ENCODE peak calls at places on chromosomes 13 and 19, in five cellular contexts. J, S, X, T and B are unnamed samples.

GRCh38 chr19:4326215-4326836 is 12.3 kb downstream of the STAP2 start:
- DNase-seq in J (no peak), S (no peak), X (no peak), T (no peak), B (no peak)

GRCh38 chr13:94988654-94989053 is 276.3 kb upstream of the SOX21 start:
- DNase-seq in J (no peak), S (no peak), X (no peak), T (no peak), B (no peak)

GRCh38 chr13:98320561-98321105 is 143.6 kb upstream of the RNF113B start:
- DNase-seq in J (no peak), S (no peak), X (no peak), T (no peak), B (no peak)

GRCh38 chr19:4183967-4184717 is 1.7 kb downstream of the ANKRD24 start:
- DNase-seq in J (no peak), S (no peak), X (no peak), T (no peak), B (no peak)

GRCh38 chr13:95603887-95604533 is 40.5 kb downstream of the DZIP1 start:
- DNase-seq in J (no peak), S (peak; percentile 17), X (no peak), T (no peak), B (no peak)

GRCh38 chr13:111967572-111968201 is 99.3 kb upstream of the SOX1 start:
- DNase-seq in J (no peak), S (no peak), X (no peak), T (no peak), B (no peak)

GRCh38 chr19:55391702-55392615 is 6.2 kb downstream of the RPL28 start:
- DNase-seq in J (no peak), S (no peak), X (no peak), T (no peak), B (no peak)

GRCh38 chr13:105272660-105273631 is 1262.5 kb downstream of the EFNB2 start:
- DNase-seq in J (no peak), S (no peak), X (no peak), T (no peak), B (no peak)

GRCh38 chr13:113726961-113727411 is 32.0 kb upstream of the TMEM255B start:
- DNase-seq in J (no peak), S (no peak), X (peak; percentile 49), T (no peak), B (no peak)

GRCh38 chr13:112890316-112891131 is 78.5 kb upstream of the MCF2L start:
- DNase-seq in J (no peak), S (no peak), X (no peak), T (no peak), B (no peak)

GRCh38 chr13:52713894-52714293 is 25.7 kb downstream of the CNMD start:
- DNase-seq in J (no peak), S (peak; percentile 25), X (peak; percentile 73), T (no peak), B (no peak)

DNA sequence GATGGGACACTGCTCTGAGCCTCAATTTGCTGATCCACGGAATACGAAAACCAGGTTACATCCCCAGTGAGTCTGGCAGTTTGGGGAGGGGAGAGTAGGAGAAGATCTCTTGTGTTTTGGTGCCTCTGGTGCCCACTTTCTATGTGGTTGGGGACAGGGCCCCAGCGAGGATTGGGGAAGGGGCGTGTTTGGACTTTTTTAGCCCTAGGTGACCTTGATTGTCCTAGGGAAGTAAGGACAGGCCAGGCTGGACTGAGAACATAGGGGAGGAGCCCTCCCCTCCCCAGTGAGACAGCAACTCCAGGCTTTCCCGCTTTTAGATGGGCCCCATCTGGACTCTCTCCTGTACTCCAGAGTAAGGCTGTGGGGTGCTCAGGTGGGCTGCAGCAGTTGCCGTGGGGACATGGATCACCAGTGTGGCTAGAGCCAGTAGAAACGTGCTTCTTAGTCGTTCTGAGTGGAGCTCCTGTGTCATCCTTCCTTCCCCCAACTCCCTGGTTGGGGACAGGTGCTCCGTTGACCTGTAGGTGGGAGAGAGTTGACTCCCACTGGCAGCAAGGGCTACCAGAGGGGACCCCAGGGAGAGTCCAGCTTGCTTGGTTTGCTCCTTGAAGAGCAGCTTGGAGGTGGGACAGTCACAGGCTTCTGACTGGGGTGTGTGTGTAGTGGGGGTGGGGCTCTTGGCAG is 4.3 kb downstream of the EGLN2 start:
- DNase-seq in J (no peak), S (no peak), X (no peak), T (no peak), B (no peak)
- H3K4me3 ChIP-seq in J (peak overlapping the region; percentile 4), S (peak overlapping the region; percentile 93), X (no peak overlapping the region), T (no peak overlapping the region), B (peak overlapping the region; percentile 52)

DNA sequence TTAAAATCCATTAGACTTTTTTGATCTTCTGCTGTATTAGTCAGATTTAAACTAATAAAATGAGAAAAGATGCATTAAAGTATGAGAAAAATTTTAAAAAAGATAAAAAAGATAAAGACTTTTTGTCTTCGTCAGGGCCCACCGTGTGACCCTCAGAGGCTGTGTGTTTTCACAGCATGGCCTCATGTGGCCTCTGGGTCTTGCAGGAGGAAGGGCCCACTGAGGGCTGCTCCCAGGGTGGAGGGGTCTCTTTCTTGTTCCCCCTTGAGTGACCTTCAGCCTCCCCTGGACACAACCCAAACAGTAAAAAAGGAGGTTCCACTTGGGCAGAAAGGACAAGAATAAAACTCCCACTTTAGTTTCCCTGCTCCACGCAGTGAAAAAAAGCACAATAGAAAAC is 57.1 kb upstream of the RANBP3 start:
- DNase-seq in J (no peak), S (no peak), X (no peak), T (no peak), B (no peak)
- H3K27me3 ChIP-seq in J (no peaks in the 10 kb centered on the region), S (no peaks in the 10 kb centered on the region), X (no peaks in the 10 kb centered on the region), T (no peaks in the 10 kb centered on the region), B (no peaks in the 10 kb centered on the region)

GRCh38 chr19:7211191-7211988 is 82.8 kb downstream of the INSR start:
- DNase-seq in J (no peak), S (peak; percentile 57), X (peak; percentile 88), T (peak; percentile 64), B (no peak)
- H3K27ac ChIP-seq in J (no peak overlapping the region), S (peak overlapping the region; percentile 69), X (peak overlapping the region; percentile 34), T (peak overlapping the region; percentile 96), B (no peak overlapping the region)

GRCh38 chr19:7788933-7789323 is 25.9 kb downstream of the CLEC4M start:
- DNase-seq in J (no peak), S (no peak), X (no peak), T (no peak), B (no peak)

GRCh38 chr19:7787141-7787540 is 24.1 kb downstream of the CLEC4M start:
- DNase-seq in J (no peak), S (peak; percentile 29), X (no peak), T (no peak), B (no peak)

GRCh38 chr19:7789447-7789846 is 26.4 kb downstream of the CLEC4M start:
- DNase-seq in J (no peak), S (no peak), X (no peak), T (no peak), B (no peak)

GRCh38 chr19:7788178-7788932 is 25.3 kb downstream of the CLEC4M start:
- DNase-seq in J (no peak), S (no peak), X (no peak), T (no peak), B (no peak)

GRCh38 chr19:7787602-7788177 is 24.6 kb downstream of the CLEC4M start:
- DNase-seq in J (no peak), S (no peak), X (no peak), T (no peak), B (no peak)
- H3K4me3 ChIP-seq in J (no peak overlapping the region), S (no peak overlapping the region), X (no peak overlapping the region), T (no peak overlapping the region), B (no peak overlapping the region)